ENCODE peak calls at places on chromosomes 6 and 20, in seven cellular contexts. One of them, this sample, is unnamed.
A peak's percentile ranks its signal among the peaks of the same experiment; 100 is the strongest.

GRCh38 chr6:4358414-4359107 is 223.2 kb upstream of the ECI2 start:
- DNase-seq in fibroblast of lung: peak; percentile 99
- DNase-seq in neural progenitor cell: peak; percentile 24
- DNase-seq in foreskin keratinocyte: peak; percentile 100
- DNase-seq in CD8-positive, alpha-beta T cell: no peak
- DNase-seq in cardiac muscle cell: peak; percentile 98
- DNase-seq in body of pancreas: peak; percentile 95
- DNase-seq in this sample: peak; percentile 61

GRCh38 chr6:37018152-37019064 is 13.0 kb downstream of the FGD2 start:
- DNase-seq in CD8-positive, alpha-beta T cell: peak; percentile 81
- DNase-seq in foreskin keratinocyte: peak; percentile 53
- DNase-seq in cardiac muscle cell: peak; percentile 93
- DNase-seq in neural progenitor cell: peak; percentile 92
- DNase-seq in body of pancreas: peak; percentile 94
- DNase-seq in fibroblast of lung: peak; percentile 89
- DNase-seq in this sample: peak; percentile 87

GRCh38 chr6:143078468-143079324 is 18.0 kb downstream of the AIG1 start:
- DNase-seq in foreskin keratinocyte: no peak
- DNase-seq in fibroblast of lung: no peak
- DNase-seq in neural progenitor cell: no peak
- DNase-seq in CD8-positive, alpha-beta T cell: no peak
- DNase-seq in cardiac muscle cell: no peak
- DNase-seq in body of pancreas: no peak
- DNase-seq in this sample: no peak

GRCh38 chr6:20572940-20573339 is 38.7 kb downstream of the CDKAL1 start:
- DNase-seq in cardiac muscle cell: peak; percentile 76
- DNase-seq in foreskin keratinocyte: no peak
- DNase-seq in body of pancreas: peak; percentile 37
- DNase-seq in CD8-positive, alpha-beta T cell: no peak
- DNase-seq in fibroblast of lung: peak; percentile 74
- DNase-seq in neural progenitor cell: no peak
- DNase-seq in this sample: no peak

GRCh38 chr20:11686900-11687543 is 230.7 kb upstream of the BTBD3 start:
- DNase-seq in CD8-positive, alpha-beta T cell: no peak
- DNase-seq in fibroblast of lung: peak; percentile 14
- DNase-seq in neural progenitor cell: peak; percentile 50
- DNase-seq in body of pancreas: peak; percentile 64
- DNase-seq in cardiac muscle cell: peak; percentile 33
- DNase-seq in foreskin keratinocyte: no peak
- DNase-seq in this sample: no peak

GRCh38 chr20:19761853-19762252 is 3.8 kb downstream of the RIN2 start:
- DNase-seq in cardiac muscle cell: peak; percentile 18
- DNase-seq in CD8-positive, alpha-beta T cell: no peak
- DNase-seq in body of pancreas: no peak
- DNase-seq in foreskin keratinocyte: no peak
- DNase-seq in fibroblast of lung: no peak
- DNase-seq in neural progenitor cell: no peak
- DNase-seq in this sample: no peak

GRCh38 chr6:27205375-27206278 is 41.9 kb upstream of the PRSS16 start:
- DNase-seq in CD8-positive, alpha-beta T cell: peak; percentile 5
- DNase-seq in fibroblast of lung: peak; percentile 22
- DNase-seq in cardiac muscle cell: peak; percentile 29
- DNase-seq in body of pancreas: no peak
- DNase-seq in foreskin keratinocyte: no peak
- DNase-seq in neural progenitor cell: peak; percentile 44
- DNase-seq in this sample: no peak

GRCh38 chr20:17682103-17682888 is at the start of gene RRBP1:
- DNase-seq in CD8-positive, alpha-beta T cell: peak; percentile 96
- DNase-seq in cardiac muscle cell: peak; percentile 99
- DNase-seq in foreskin keratinocyte: peak; percentile 90
- DNase-seq in body of pancreas: peak; percentile 99
- DNase-seq in fibroblast of lung: peak; percentile 97
- DNase-seq in neural progenitor cell: peak; percentile 99
- DNase-seq in this sample: peak; percentile 99

GRCh38 chr6:12345694-12346058 is 55.5 kb downstream of the EDN1 start:
- DNase-seq in cardiac muscle cell: peak; percentile 30
- DNase-seq in foreskin keratinocyte: no peak
- DNase-seq in CD8-positive, alpha-beta T cell: no peak
- DNase-seq in body of pancreas: no peak
- DNase-seq in fibroblast of lung: peak; percentile 12
- DNase-seq in neural progenitor cell: no peak
- DNase-seq in this sample: no peak

GRCh38 chr6:98747960-98748359 is 86.4 kb upstream of the POU3F2 start:
- DNase-seq in cardiac muscle cell: no peak
- DNase-seq in fibroblast of lung: no peak
- DNase-seq in body of pancreas: no peak
- DNase-seq in foreskin keratinocyte: no peak
- DNase-seq in neural progenitor cell: no peak
- DNase-seq in CD8-positive, alpha-beta T cell: no peak
- DNase-seq in this sample: no peak

GRCh38 chr6:47230579-47230978 is 79.1 kb downstream of the TNFRSF21 start:
- DNase-seq in body of pancreas: peak; percentile 32
- DNase-seq in neural progenitor cell: no peak
- DNase-seq in CD8-positive, alpha-beta T cell: no peak
- DNase-seq in foreskin keratinocyte: no peak
- DNase-seq in fibroblast of lung: no peak
- DNase-seq in cardiac muscle cell: no peak
- DNase-seq in this sample: peak; percentile 33

GRCh38 chr20:5650191-5650691 is 100.0 kb upstream of the SHLD1 start:
- DNase-seq in neural progenitor cell: no peak
- DNase-seq in foreskin keratinocyte: no peak
- DNase-seq in fibroblast of lung: no peak
- DNase-seq in cardiac muscle cell: no peak
- DNase-seq in body of pancreas: no peak
- DNase-seq in CD8-positive, alpha-beta T cell: no peak
- DNase-seq in this sample: no peak

GRCh38 chr20:13995841-13996240 is 525 bp downstream of the MACROD2 start:
- DNase-seq in body of pancreas: peak; percentile 68
- DNase-seq in cardiac muscle cell: no peak
- DNase-seq in CD8-positive, alpha-beta T cell: no peak
- DNase-seq in neural progenitor cell: peak; percentile 74
- DNase-seq in foreskin keratinocyte: no peak
- DNase-seq in fibroblast of lung: no peak
- DNase-seq in this sample: peak; percentile 63

GRCh38 chr6:166236586-166236985 is 68.9 kb upstream of the TBXT start:
- DNase-seq in body of pancreas: peak; percentile 22
- DNase-seq in fibroblast of lung: no peak
- DNase-seq in CD8-positive, alpha-beta T cell: no peak
- DNase-seq in neural progenitor cell: no peak
- DNase-seq in cardiac muscle cell: no peak
- DNase-seq in foreskin keratinocyte: no peak
- DNase-seq in this sample: no peak

GRCh38 chr6:31493875-31494694 is 3.9 kb upstream of the MICB start:
- DNase-seq in cardiac muscle cell: peak; percentile 78
- DNase-seq in fibroblast of lung: peak; percentile 76
- DNase-seq in neural progenitor cell: peak; percentile 90
- DNase-seq in foreskin keratinocyte: no peak
- DNase-seq in body of pancreas: peak; percentile 84
- DNase-seq in CD8-positive, alpha-beta T cell: peak; percentile 72
- DNase-seq in this sample: peak; percentile 77

GRCh38 chr6:16819752-16820151 is 58.5 kb upstream of the ATXN1 start:
- DNase-seq in fibroblast of lung: peak; percentile 52
- DNase-seq in body of pancreas: no peak
- DNase-seq in CD8-positive, alpha-beta T cell: no peak
- DNase-seq in neural progenitor cell: peak; percentile 20
- DNase-seq in foreskin keratinocyte: no peak
- DNase-seq in cardiac muscle cell: no peak
- DNase-seq in this sample: no peak

GRCh38 chr6:47042238-47042843 is at the start of gene ADGRF1:
- DNase-seq in body of pancreas: peak; percentile 52
- DNase-seq in CD8-positive, alpha-beta T cell: no peak
- DNase-seq in cardiac muscle cell: no peak
- DNase-seq in neural progenitor cell: no peak
- DNase-seq in foreskin keratinocyte: no peak
- DNase-seq in fibroblast of lung: no peak
- DNase-seq in this sample: no peak

GRCh38 chr6:112150363-112150762 is 63.0 kb downstream of the FAM229B start:
- DNase-seq in body of pancreas: peak; percentile 7
- DNase-seq in CD8-positive, alpha-beta T cell: no peak
- DNase-seq in fibroblast of lung: peak; percentile 42
- DNase-seq in foreskin keratinocyte: no peak
- DNase-seq in neural progenitor cell: no peak
- DNase-seq in cardiac muscle cell: no peak
- DNase-seq in this sample: no peak

GRCh38 chr6:71665931-71666330 is 220.4 kb upstream of the RIMS1 start:
- DNase-seq in CD8-positive, alpha-beta T cell: no peak
- DNase-seq in neural progenitor cell: no peak
- DNase-seq in body of pancreas: no peak
- DNase-seq in foreskin keratinocyte: no peak
- DNase-seq in fibroblast of lung: no peak
- DNase-seq in cardiac muscle cell: no peak
- DNase-seq in this sample: no peak

GRCh38 chr6:157244175-157244574 is 79.1 kb downstream of the TMEM242 start:
- DNase-seq in fibroblast of lung: no peak
- DNase-seq in cardiac muscle cell: peak; percentile 88
- DNase-seq in foreskin keratinocyte: no peak
- DNase-seq in body of pancreas: no peak
- DNase-seq in neural progenitor cell: no peak
- DNase-seq in CD8-positive, alpha-beta T cell: no peak
- DNase-seq in this sample: no peak

GRCh38 chr20:4684837-4685413 is 36.8 kb upstream of the PRND start:
- DNase-seq in cardiac muscle cell: peak; percentile 76
- DNase-seq in foreskin keratinocyte: peak; percentile 36
- DNase-seq in fibroblast of lung: peak; percentile 76
- DNase-seq in CD8-positive, alpha-beta T cell: no peak
- DNase-seq in neural progenitor cell: no peak
- DNase-seq in body of pancreas: no peak
- DNase-seq in this sample: no peak

GRCh38 chr6:168819546-168819945 is 378.6 kb downstream of the SMOC2 start:
- DNase-seq in foreskin keratinocyte: no peak
- DNase-seq in fibroblast of lung: no peak
- DNase-seq in cardiac muscle cell: no peak
- DNase-seq in CD8-positive, alpha-beta T cell: no peak
- DNase-seq in body of pancreas: no peak
- DNase-seq in neural progenitor cell: no peak
- DNase-seq in this sample: no peak

GRCh38 chr6:168817558-168818159 is 376.7 kb downstream of the SMOC2 start:
- DNase-seq in foreskin keratinocyte: no peak
- DNase-seq in fibroblast of lung: no peak
- DNase-seq in body of pancreas: no peak
- DNase-seq in cardiac muscle cell: no peak
- DNase-seq in CD8-positive, alpha-beta T cell: no peak
- DNase-seq in neural progenitor cell: no peak
- DNase-seq in this sample: no peak

DNA sequence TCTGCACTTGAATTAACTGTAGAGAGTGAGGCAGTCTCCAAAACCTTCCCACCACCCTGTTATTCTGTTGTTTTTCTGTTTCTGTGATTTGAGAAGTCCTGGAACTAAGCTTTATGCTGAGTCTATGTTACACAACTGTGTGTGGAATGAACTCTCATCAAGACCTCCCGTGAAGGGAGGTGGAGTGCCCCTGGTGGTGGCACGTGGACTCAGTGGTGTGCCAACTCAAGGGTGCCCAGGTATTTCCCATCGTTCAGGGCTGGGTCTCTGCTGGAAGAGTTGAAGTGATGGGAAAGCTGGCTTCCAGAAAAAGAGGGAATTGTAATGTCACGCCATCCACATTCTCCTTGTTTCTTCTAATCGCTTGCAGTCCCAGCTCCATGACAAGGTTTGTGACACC is 374.2 kb downstream of the SMOC2 start:
- DNase-seq in fibroblast of lung: no peak
- DNase-seq in neural progenitor cell: peak; percentile 16
- DNase-seq in foreskin keratinocyte: no peak
- DNase-seq in body of pancreas: no peak
- DNase-seq in cardiac muscle cell: peak; percentile 6
- DNase-seq in CD8-positive, alpha-beta T cell: no peak
- DNase-seq in this sample: peak; percentile 12
- TF ChIP-seq CTCF in fibroblast of lung: no peak
- TF ChIP-seq CTCF in neural progenitor cell: peak; percentile 55
- TF ChIP-seq CTCF in foreskin keratinocyte: peak; percentile 21
- TF ChIP-seq CTCF in body of pancreas: no peak
- TF ChIP-seq CTCF in cardiac muscle cell: peak; percentile 25
- TF ChIP-seq CTCF in CD8-positive, alpha-beta T cell: no peak
- TF ChIP-seq CTCF in this sample: peak; percentile 45

GRCh38 chr20:57309544-57310115 is 20.0 kb upstream of the SPO11 start:
- DNase-seq in cardiac muscle cell: no peak
- DNase-seq in body of pancreas: no peak
- DNase-seq in neural progenitor cell: no peak
- DNase-seq in CD8-positive, alpha-beta T cell: no peak
- DNase-seq in fibroblast of lung: no peak
- DNase-seq in foreskin keratinocyte: no peak
- DNase-seq in this sample: no peak

GRCh38 chr20:57313230-57313629 is 16.4 kb upstream of the SPO11 start:
- DNase-seq in cardiac muscle cell: no peak
- DNase-seq in CD8-positive, alpha-beta T cell: no peak
- DNase-seq in body of pancreas: no peak
- DNase-seq in foreskin keratinocyte: no peak
- DNase-seq in fibroblast of lung: no peak
- DNase-seq in neural progenitor cell: no peak
- DNase-seq in this sample: no peak

GRCh38 chr20:57312138-57312537 is 17.5 kb upstream of the SPO11 start:
- DNase-seq in foreskin keratinocyte: no peak
- DNase-seq in body of pancreas: no peak
- DNase-seq in fibroblast of lung: no peak
- DNase-seq in CD8-positive, alpha-beta T cell: no peak
- DNase-seq in cardiac muscle cell: no peak
- DNase-seq in neural progenitor cell: no peak
- DNase-seq in this sample: no peak

GRCh38 chr20:57308451-57309410 is 20.9 kb upstream of the SPO11 start:
- DNase-seq in CD8-positive, alpha-beta T cell: no peak
- DNase-seq in fibroblast of lung: no peak
- DNase-seq in foreskin keratinocyte: no peak
- DNase-seq in body of pancreas: no peak
- DNase-seq in neural progenitor cell: no peak
- DNase-seq in cardiac muscle cell: no peak
- DNase-seq in this sample: peak; percentile 77

GRCh38 chr20:57310821-57311514 is 18.6 kb upstream of the SPO11 start:
- DNase-seq in cardiac muscle cell: no peak
- DNase-seq in body of pancreas: no peak
- DNase-seq in foreskin keratinocyte: no peak
- DNase-seq in fibroblast of lung: no peak
- DNase-seq in neural progenitor cell: no peak
- DNase-seq in CD8-positive, alpha-beta T cell: no peak
- DNase-seq in this sample: peak; percentile 28
- H3K4me1 ChIP-seq in cardiac muscle cell: no peaks in the 10 kb centered on the region
- H3K4me1 ChIP-seq in body of pancreas: no peaks in the 10 kb centered on the region
- H3K4me1 ChIP-seq in foreskin keratinocyte: no peaks in the 10 kb centered on the region
- H3K4me1 ChIP-seq in fibroblast of lung: no peaks in the 10 kb centered on the region
- H3K4me1 ChIP-seq in neural progenitor cell: no peaks in the 10 kb centered on the region
- H3K4me1 ChIP-seq in CD8-positive, alpha-beta T cell: no peaks in the 10 kb centered on the region
- H3K4me1 ChIP-seq in this sample: peaks cover 53% of the 10 kb centered on the region

DNA sequence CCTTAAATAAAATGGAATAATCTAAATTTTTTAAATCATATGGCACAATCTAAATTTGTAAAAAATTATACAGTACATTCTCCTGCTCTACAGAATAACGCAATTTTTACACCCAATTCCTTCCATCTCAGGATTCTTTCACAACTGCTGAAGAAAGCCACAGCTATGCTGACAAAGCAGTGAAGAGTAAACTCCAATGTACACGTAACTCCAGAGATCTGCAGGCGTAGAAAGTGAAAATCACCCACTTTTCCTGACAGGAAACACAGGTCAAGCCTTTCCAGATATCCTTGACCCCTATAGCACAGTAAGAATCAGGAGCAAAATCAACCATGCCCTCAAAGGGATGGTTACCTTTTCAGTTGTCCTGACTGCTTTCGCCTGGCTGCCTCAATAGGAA is 27.4 kb downstream of the EPHA7 start:
- DNase-seq in fibroblast of lung: no peak
- DNase-seq in neural progenitor cell: no peak
- DNase-seq in cardiac muscle cell: peak; percentile 22
- DNase-seq in body of pancreas: no peak
- DNase-seq in foreskin keratinocyte: no peak
- DNase-seq in CD8-positive, alpha-beta T cell: no peak
- DNase-seq in this sample: no peak
- TF ChIP-seq CTCF in fibroblast of lung: no peak
- TF ChIP-seq CTCF in neural progenitor cell: no peak
- TF ChIP-seq CTCF in cardiac muscle cell: no peak
- TF ChIP-seq CTCF in body of pancreas: no peak
- TF ChIP-seq CTCF in foreskin keratinocyte: no peak
- TF ChIP-seq CTCF in CD8-positive, alpha-beta T cell: no peak
- TF ChIP-seq CTCF in this sample: no peak

GRCh38 chr20:62517168-62517567 is 41.4 kb upstream of the GATA5 start:
- DNase-seq in cardiac muscle cell: no peak
- DNase-seq in CD8-positive, alpha-beta T cell: no peak
- DNase-seq in foreskin keratinocyte: no peak
- DNase-seq in fibroblast of lung: no peak
- DNase-seq in body of pancreas: no peak
- DNase-seq in neural progenitor cell: no peak
- DNase-seq in this sample: no peak
- H3K4me1 ChIP-seq in cardiac muscle cell: peaks cover 24% of the 10 kb centered on the region
- H3K4me1 ChIP-seq in CD8-positive, alpha-beta T cell: peaks cover 17% of the 10 kb centered on the region
- H3K4me1 ChIP-seq in foreskin keratinocyte: no peaks in the 10 kb centered on the region
- H3K4me1 ChIP-seq in fibroblast of lung: no peaks in the 10 kb centered on the region
- H3K4me1 ChIP-seq in body of pancreas: no peaks in the 10 kb centered on the region
- H3K4me1 ChIP-seq in neural progenitor cell: no peaks in the 10 kb centered on the region
- H3K4me1 ChIP-seq in this sample: peaks cover under 1% of the 10 kb centered on the region

This sample was measured in Caco-2.